ENCODE peak calls at places on chromosomes 6 and 20, in five cellular contexts. I is mammary epithelial cell, C is colonic mucosa, M is uterus, E is fibroblast of mammary gland. W is an unnamed sample.

GRCh38 chr6:119218548-119218947 is 131.0 kb downstream of the MAN1A1 start:
- DNase-seq in C (no peak), I (no peak), M (no peak), E (no peak), W (no peak)

GRCh38 chr20:20096421-20096820 is 44.1 kb downstream of the CFAP61 start:
- DNase-seq in C (no peak), M (no peak), E (no peak), I (no peak), W (no peak)

GRCh38 chr20:50604451-50604850 is 86.9 kb downstream of the RIPOR3 start:
- DNase-seq in M (no peak), I (no peak), C (no peak), E (no peak), W (no peak)

GRCh38 chr6:49982046-49982445 is 12.6 kb upstream of the DEFB113 start:
- DNase-seq in M (no peak), I (no peak), E (no peak), C (no peak), W (no peak)

GRCh38 chr6:45703041-45703739 is 312.5 kb downstream of the CLIC5 start:
- DNase-seq in E (peak; percentile 83), C (no peak), M (no peak), I (peak; percentile 62), W (no peak)

GRCh38 chr6:141472123-141472522 is 660.6 kb upstream of the GJE1 start:
- DNase-seq in M (no peak), E (no peak), I (no peak), C (no peak), W (no peak)

GRCh38 chr20:23086056-23086551 is at the start of gene CD93:
- DNase-seq in I (no peak), M (no peak), C (no peak), E (no peak), W (no peak)

GRCh38 chr6:151485616-151486015 is 8.2 kb upstream of the CCDC170 start:
- DNase-seq in M (no peak), C (no peak), I (peak; percentile 79), E (peak; percentile 31), W (no peak)

GRCh38 chr6:121430514-121431460 is 4.7 kb upstream of the GJA1 start:
- DNase-seq in E (peak; percentile 63), M (no peak), I (no peak), C (no peak), W (peak; percentile 23)

GRCh38 chr6:154343473-154344308 is 12.9 kb downstream of the IPCEF1 start:
- DNase-seq in C (peak; percentile 74), E (peak; percentile 68), I (peak; percentile 60), M (no peak), W (peak; percentile 60)

GRCh38 chr20:4795394-4795793 is 73.7 kb downstream of the PRND start:
- DNase-seq in I (peak; percentile 62), C (no peak), M (no peak), E (peak; percentile 86), W (no peak)

GRCh38 chr6:32220021-32220420 is 3.8 kb downstream of the NOTCH4 start:
- DNase-seq in I (no peak), E (no peak), M (no peak), C (no peak), W (no peak)

GRCh38 chr6:158174514-158174913 is 6.4 kb downstream of the GTF2H5 start:
- DNase-seq in E (peak; percentile 94), M (no peak), C (no peak), I (peak; percentile 70), W (no peak)

GRCh38 chr20:53857723-53858236 is 212.6 kb downstream of the BCAS1 start:
- DNase-seq in I (no peak), M (no peak), C (peak; percentile 86), E (no peak), W (no peak)

GRCh38 chr6:4970739-4971395 is 33.0 kb downstream of the RPP40 start:
- DNase-seq in C (no peak), I (no peak), E (no peak), M (no peak), W (no peak)

GRCh38 chr6:117540670-117541069 is 58.2 kb downstream of the DCBLD1 start:
- DNase-seq in C (no peak), E (peak; percentile 69), M (no peak), I (peak; percentile 96), W (no peak)

GRCh38 chr20:63091901-63092659 is 85.3 kb upstream of the BHLHE23 start:
- DNase-seq in E (no peak), I (no peak), M (peak; percentile 6), C (no peak), W (no peak)

GRCh38 chr6:133392641-133393040 is 151.5 kb downstream of the EYA4 start:
- DNase-seq in E (no peak), M (no peak), I (no peak), C (no peak), W (no peak)

GRCh38 chr6:135434095-135434494 is 63.4 kb downstream of the AHI1 start:
- DNase-seq in C (no peak), E (no peak), M (no peak), I (no peak), W (no peak)

GRCh38 chr6:164911873-164912580 is 397.4 kb downstream of the C6orf118 start:
- DNase-seq in I (no peak), C (no peak), E (no peak), M (no peak), W (no peak)

GRCh38 chr20:33732166-33732970 is 572 bp downstream of the ZNF341 start:
- DNase-seq in E (peak; percentile 73), C (peak; percentile 88), I (peak; percentile 64), M (no peak), W (peak; percentile 97)
- TF ChIP-seq CTCF in E (no peak), C (no peak), I (no peak), M (no peak), W (no peak)

DNA sequence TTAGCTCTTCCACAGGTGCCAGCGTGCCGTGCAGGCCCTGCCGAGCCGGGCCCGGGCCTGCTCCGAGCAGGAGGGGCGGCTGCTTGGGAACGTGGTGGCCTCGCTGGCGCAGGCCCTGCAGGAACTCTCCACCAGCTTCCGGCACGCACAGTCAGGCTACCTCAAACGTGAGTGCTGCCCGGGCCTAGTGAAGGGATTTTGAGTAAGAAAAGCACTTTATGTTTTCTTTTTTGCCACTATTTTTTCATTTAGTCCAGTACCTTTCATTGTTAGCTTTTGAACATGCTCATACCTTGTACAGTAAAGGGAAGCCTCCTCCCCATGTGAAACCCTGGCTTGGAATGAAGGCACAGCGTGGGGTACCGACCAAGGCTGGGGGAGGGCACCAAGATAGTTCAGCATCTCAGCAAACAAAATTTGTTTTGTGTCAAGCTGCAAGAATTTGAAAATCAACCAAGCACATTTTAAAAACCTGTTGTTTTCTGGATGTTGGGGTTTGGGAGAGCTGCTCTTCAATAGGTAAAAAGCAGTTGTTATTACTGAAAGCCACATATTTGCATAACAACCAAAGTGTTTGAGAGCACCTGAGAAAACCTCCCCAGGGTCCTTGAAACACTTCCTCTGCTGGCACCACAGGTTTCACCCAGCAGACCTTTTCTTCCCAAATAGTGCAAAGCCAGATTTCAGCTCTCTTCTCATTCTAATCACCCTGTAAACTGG is 18.4 kb downstream of the STX16 start:
- DNase-seq in I (no peak), C (no peak), E (no peak), M (no peak), W (no peak)
- TF ChIP-seq CTCF in I (no peak), C (no peak), E (no peak), M (no peak), W (no peak)

GRCh38 chr20:32336918-32337347 is 21.2 kb upstream of the ASXL1 start:
- DNase-seq in I (no peak), C (no peak), E (peak; percentile 60), M (no peak), W (no peak)
- TF ChIP-seq CTCF in I (peak; percentile 38), C (peak; percentile 38), E (peak; percentile 73), M (peak; percentile 32), W (peak; percentile 63)

DNA sequence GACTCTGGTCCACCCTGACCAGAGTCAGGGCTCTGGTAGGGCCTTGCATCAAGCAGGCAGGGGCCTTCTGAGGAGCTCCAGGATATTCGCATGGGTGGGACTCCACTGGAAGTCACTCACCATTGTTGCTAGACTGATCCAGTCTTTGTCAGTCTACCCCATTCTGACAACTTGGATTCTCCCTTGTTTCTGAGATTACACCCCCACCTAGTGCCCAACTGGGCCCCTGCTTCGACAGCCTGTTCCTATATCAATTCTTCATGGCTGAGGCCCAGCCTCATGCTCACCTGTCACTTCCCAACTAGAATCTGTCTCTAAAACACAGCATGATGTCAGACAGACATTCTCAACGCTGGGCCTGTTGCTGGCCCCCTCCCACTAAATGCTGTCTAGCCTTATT is 5.2 kb downstream of the SLC35D3 start:
- DNase-seq in M (no peak), E (no peak), I (peak; percentile 8), C (no peak), W (peak; percentile 37)
- TF ChIP-seq CTCF in M (peak; percentile 19), E (peak; percentile 23), I (no peak), C (no peak), W (no peak)

DNA sequence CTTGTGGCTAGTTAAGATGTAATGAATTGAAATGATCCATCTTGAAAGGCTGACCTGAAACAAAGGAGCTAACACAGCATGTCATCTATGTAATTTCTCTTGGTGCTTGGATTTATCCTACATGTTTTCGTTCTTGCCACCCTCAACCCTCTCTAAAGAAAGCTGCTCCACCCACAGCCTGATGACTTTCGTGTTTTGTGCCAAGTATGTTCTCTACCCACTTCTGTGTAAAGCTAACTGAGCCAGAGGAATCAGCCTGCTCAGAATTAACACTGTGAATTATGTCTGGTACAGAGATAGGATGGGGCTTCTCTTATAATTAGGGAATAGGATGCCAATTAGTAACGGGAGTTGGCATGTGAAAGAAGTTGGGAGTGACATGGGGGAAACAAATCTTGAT is 67.9 kb upstream of the MLIP start:
- DNase-seq in E (no peak), M (no peak), I (no peak), C (no peak), W (no peak)
- TF ChIP-seq CTCF in E (no peak), M (no peak), I (no peak), C (no peak), W (no peak)

W was measured in Calu3.